ENCODE peak calls at places on chromosomes 11 and 22, in six cellular contexts. L, J, I, U, G and H are unnamed samples.

GRCh38 chr11:36751251-36751839 is 153.3 kb upstream of the RAG2 start:
- DNase-seq in L (no peak), J (no peak), I (no peak), U (no peak), G (no peak), H (no peak)

GRCh38 chr11:32962016-32962415 is 53.7 kb upstream of the DEPDC7 start:
- DNase-seq in L (no peak), J (no peak), I (no peak), U (no peak), G (peak; percentile 10), H (no peak)

GRCh38 chr11:64762916-64763803 is 3.4 kb upstream of the PYGM start:
- DNase-seq in L (no peak), J (peak; percentile 72), I (peak; percentile 13), U (peak; percentile 76), G (peak; percentile 79), H (no peak)

GRCh38 chr22:36036167-36036624 is 7.6 kb upstream of the RBFOX2 start:
- DNase-seq in L (no peak), J (no peak), I (no peak), U (no peak), G (no peak), H (no peak)

GRCh38 chr22:25668437-25668836 is 73.6 kb upstream of the MYO18B start:
- DNase-seq in L (no peak), J (no peak), I (no peak), U (no peak), G (peak; percentile 52), H (no peak)

GRCh38 chr11:19498986-19499669 is 213.5 kb upstream of the NAV2 start:
- DNase-seq in L (no peak), J (no peak), I (no peak), U (no peak), G (peak; percentile 58), H (no peak)

GRCh38 chr22:47386812-47387510 is 624.5 kb downstream of the TBC1D22A start:
- DNase-seq in L (no peak), J (no peak), I (no peak), U (peak; percentile 63), G (no peak), H (no peak)

GRCh38 chr11:45483361-45483760 is 182.1 kb downstream of the CHST1 start:
- DNase-seq in L (no peak), J (no peak), I (no peak), U (no peak), G (no peak), H (no peak)

GRCh38 chr11:46731545-46731944 is 12.5 kb downstream of the F2 start:
- DNase-seq in L (no peak), J (no peak), I (no peak), U (peak; percentile 29), G (no peak), H (no peak)

GRCh38 chr11:42524534-42525227 is 787.1 kb upstream of the API5 start:
- DNase-seq in L (no peak), J (no peak), I (peak; percentile 8), U (no peak), G (no peak), H (peak; percentile 37)

GRCh38 chr11:128852327-128853023 is 14.6 kb downstream of the KCNJ1 start:
- DNase-seq in L (no peak), J (no peak), I (no peak), U (no peak), G (no peak), H (no peak)

GRCh38 chr22:29629382-29630179 is 26.1 kb downstream of the NF2 start:
- DNase-seq in L (no peak), J (no peak), I (no peak), U (no peak), G (no peak), H (peak; percentile 83)

GRCh38 chr11:69878144-69878883 is 59.1 kb upstream of the FGF3 start:
- DNase-seq in L (no peak), J (no peak), I (no peak), U (peak; percentile 61), G (no peak), H (no peak)

GRCh38 chr22:38311331-38311635 is 6.0 kb downstream of the CSNK1E start:
- DNase-seq in L (no peak), J (peak; percentile 62), I (no peak), U (no peak), G (no peak), H (no peak)

GRCh38 chr11:14902650-14903350 is 10.8 kb upstream of the CYP2R1 start:
- DNase-seq in L (no peak), J (no peak), I (no peak), U (no peak), G (peak; percentile 71), H (no peak)

GRCh38 chr11:123434262-123434661 is 4.2 kb downstream of the GRAMD1B start:
- DNase-seq in L (peak; percentile 43), J (no peak), I (no peak), U (no peak), G (peak; percentile 22), H (no peak)

GRCh38 chr11:125211191-125211953 is 46.8 kb downstream of the PKNOX2 start:
- DNase-seq in L (no peak), J (no peak), I (no peak), U (peak; percentile 51), G (peak; percentile 10), H (no peak)

GRCh38 chr22:30637701-30638114 is 2.1 kb downstream of the SLC35E4 start:
- DNase-seq in L (no peak), J (no peak), I (no peak), U (no peak), G (no peak), H (peak; percentile 35)

DNA sequence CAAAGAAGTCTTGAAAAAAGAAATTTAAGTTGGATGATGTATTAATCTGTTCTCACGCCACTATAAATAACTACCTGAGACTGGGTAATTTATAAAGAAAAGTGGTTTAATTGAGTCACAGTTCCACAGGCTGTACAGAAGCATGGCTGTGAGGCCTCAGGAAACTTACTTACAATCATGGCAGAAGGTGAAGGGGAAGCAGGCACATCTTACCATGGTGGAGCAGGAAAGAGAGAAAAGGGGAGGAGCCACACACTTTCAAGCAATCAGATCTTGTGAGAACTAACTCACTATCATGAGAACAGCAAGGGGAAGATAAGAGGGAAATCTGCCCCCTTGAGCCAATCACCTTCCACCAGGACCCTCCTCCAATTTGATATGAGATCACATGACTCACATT is 65.7 kb upstream of the AMOTL1 start:
- DNase-seq in L (no peak), J (no peak), I (no peak), U (no peak), G (no peak), H (no peak)
- TF ChIP-seq POLR2A in L (no peak), J (no peak), I (no peak), U (no peak), G (no peak), H (no peak)

GRCh38 chr22:49971232-49972162 is 10.9 kb downstream of the PIM3 start:
- DNase-seq in L (no peak), J (peak; percentile 68), I (no peak), U (peak; percentile 94), G (no peak), H (peak; percentile 85)
- TF ChIP-seq POLR2A in L (peak; percentile 19), J (peak; percentile 55), I (no peak), U (no peak), G (peak; percentile 65), H (peak; percentile 35)

DNA sequence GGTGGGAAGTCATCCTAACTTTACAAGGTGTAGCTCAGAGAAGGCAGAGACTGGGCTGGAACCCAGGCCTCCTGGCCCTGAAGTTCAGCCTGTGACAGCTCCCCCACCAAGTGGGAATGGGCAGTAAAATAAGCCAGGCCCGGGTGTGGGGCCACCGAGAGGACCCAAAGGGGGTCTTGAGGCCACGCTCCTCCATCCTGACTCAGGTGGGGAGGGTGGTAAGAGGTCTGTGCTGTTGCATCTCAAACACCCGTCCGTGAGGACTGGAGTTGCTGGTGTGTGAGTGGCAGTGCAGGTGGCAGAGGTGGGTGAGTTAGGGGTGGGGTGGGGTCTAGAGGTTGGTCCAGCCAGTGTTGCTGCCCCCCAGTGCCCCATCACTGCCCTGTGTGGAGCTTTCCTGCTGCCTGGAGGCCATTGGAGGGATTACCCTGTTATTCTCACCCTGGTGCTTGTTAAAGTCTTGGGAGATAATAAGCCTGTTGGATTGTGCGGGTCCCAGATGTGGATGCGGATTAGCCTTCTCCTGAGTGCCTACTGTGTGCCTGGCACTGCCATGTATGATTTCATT is 12.7 kb downstream of the SERPINH1 start:
- DNase-seq in L (no peak), J (no peak), I (no peak), U (no peak), G (no peak), H (no peak)
- TF ChIP-seq POLR2A in L (no peak), J (no peak), I (no peak), U (no peak), G (no peak), H (peak; percentile 11)

GRCh38 chr11:79076526-79077115 is 364.2 kb downstream of the TENM4 start:
- DNase-seq in L (peak; percentile 32), J (no peak), I (no peak), U (no peak), G (no peak), H (peak; percentile 65)
- TF ChIP-seq POLR2A in L (no peak), J (no peak), I (no peak), U (no peak), G (no peak), H (no peak)

GRCh38 chr22:32411829-32412592 is at the start of gene RTCB:
- DNase-seq in L (peak; percentile 88), J (peak; percentile 81), I (peak; percentile 61), U (peak; percentile 95), G (peak; percentile 93), H (peak; percentile 93)
- TF ChIP-seq POLR2A in L (peak; percentile 54), J (peak; percentile 66), I (peak; percentile 70), U (peak; percentile 24), G (peak; percentile 48), H (peak; percentile 65)

DNA sequence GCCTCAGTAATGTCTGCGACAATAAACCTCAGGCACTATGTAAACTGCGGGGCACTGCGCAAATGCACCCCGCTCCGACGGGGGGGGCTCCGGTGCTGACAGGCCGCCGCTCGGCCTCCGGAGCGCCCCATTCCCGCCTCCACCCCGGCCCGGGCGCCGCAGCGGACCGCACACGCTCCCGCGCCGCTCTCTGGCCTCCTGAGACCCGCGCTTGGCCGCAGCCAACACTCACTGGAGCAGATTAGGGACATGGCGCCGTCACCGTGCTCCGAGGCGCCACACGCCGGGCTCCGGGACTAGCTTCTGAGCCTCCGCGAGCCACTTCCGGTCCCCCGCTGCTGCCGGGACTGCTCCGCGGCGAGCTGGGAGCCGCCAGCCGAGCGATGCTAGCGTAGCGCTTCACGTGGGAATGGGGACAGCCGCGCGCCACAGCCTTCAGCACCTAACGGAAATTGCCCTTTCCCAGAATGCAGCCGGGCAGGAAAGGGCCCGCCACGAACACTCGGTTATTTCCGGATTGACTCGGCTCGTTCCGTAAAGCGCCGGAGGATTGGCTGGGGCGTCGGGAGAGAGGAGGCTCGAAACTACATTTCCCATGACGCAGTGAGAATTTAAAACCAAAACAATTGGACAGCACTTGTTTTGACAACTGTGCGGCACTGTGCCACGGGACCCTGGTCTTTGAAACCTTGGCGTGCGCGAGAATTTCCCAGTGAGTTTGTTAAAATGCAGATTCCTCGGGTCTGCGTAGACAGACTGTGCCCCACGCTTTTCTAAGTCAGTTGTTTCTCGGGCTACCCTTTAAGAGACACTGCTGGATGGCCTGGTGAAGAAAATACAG is at the start of gene PRPF19:
- DNase-seq in L (peak; percentile 91), J (peak; percentile 98), I (peak; percentile 92), U (peak; percentile 98), G (peak; percentile 92), H (peak; percentile 96)
- TF ChIP-seq POLR2A in L (peak; percentile 36), J (peak; percentile 74), I (peak; percentile 90), U (peak; percentile 47), G (peak; percentile 82), H (peak; percentile 88)